ENCODE peak calls at places on chromosomes 3 and 15, in nine cellular contexts. One of them, this sample, is unnamed.
A peak's percentile ranks its signal among the peaks of the same experiment; 100 is the strongest.

GRCh38 chr3:152524198-152525140 is 255.7 kb downstream of the MBNL1 start:
- DNase-seq in GM23338: peak; percentile 64
- DNase-seq in endodermal cell: peak; percentile 57
- DNase-seq in kidney: no peak
- DNase-seq in A673: peak; percentile 73
- DNase-seq in HCT116: peak; percentile 33
- DNase-seq in CD8-positive, alpha-beta T cell: no peak
- DNase-seq in colonic mucosa: peak; percentile 42
- DNase-seq in HL-60: no peak
- DNase-seq in this sample: no peak

GRCh38 chr3:157786216-157786615 is 283.0 kb upstream of the VEPH1 start:
- DNase-seq in GM23338: no peak
- DNase-seq in kidney: no peak
- DNase-seq in HCT116: no peak
- DNase-seq in endodermal cell: no peak
- DNase-seq in A673: no peak
- DNase-seq in colonic mucosa: no peak
- DNase-seq in CD8-positive, alpha-beta T cell: no peak
- DNase-seq in HL-60: no peak
- DNase-seq in this sample: no peak

GRCh38 chr3:40267940-40268707 is 41.4 kb upstream of the EIF1B start:
- DNase-seq in colonic mucosa: no peak
- DNase-seq in GM23338: no peak
- DNase-seq in kidney: no peak
- DNase-seq in HL-60: no peak
- DNase-seq in HCT116: no peak
- DNase-seq in endodermal cell: peak; percentile 21
- DNase-seq in A673: peak; percentile 11
- DNase-seq in CD8-positive, alpha-beta T cell: no peak
- DNase-seq in this sample: no peak

GRCh38 chr3:146145642-146146041 is 15.3 kb downstream of the PLOD2 start:
- DNase-seq in GM23338: no peak
- DNase-seq in endodermal cell: no peak
- DNase-seq in colonic mucosa: no peak
- DNase-seq in CD8-positive, alpha-beta T cell: no peak
- DNase-seq in kidney: no peak
- DNase-seq in HCT116: no peak
- DNase-seq in A673: peak; percentile 29
- DNase-seq in HL-60: no peak
- DNase-seq in this sample: no peak

GRCh38 chr15:28895566-28895965 is 9.8 kb downstream of the APBA2 start:
- DNase-seq in HCT116: no peak
- DNase-seq in colonic mucosa: no peak
- DNase-seq in A673: no peak
- DNase-seq in HL-60: no peak
- DNase-seq in endodermal cell: no peak
- DNase-seq in GM23338: no peak
- DNase-seq in CD8-positive, alpha-beta T cell: no peak
- DNase-seq in kidney: no peak
- DNase-seq in this sample: no peak

GRCh38 chr3:19264424-19264823 is 116.1 kb downstream of the KCNH8 start:
- DNase-seq in HL-60: no peak
- DNase-seq in endodermal cell: no peak
- DNase-seq in GM23338: no peak
- DNase-seq in A673: no peak
- DNase-seq in HCT116: no peak
- DNase-seq in CD8-positive, alpha-beta T cell: no peak
- DNase-seq in colonic mucosa: no peak
- DNase-seq in kidney: no peak
- DNase-seq in this sample: no peak

GRCh38 chr3:179861292-179861691 is 175.4 kb downstream of the PEX5L start:
- DNase-seq in endodermal cell: no peak
- DNase-seq in HL-60: no peak
- DNase-seq in HCT116: no peak
- DNase-seq in A673: no peak
- DNase-seq in CD8-positive, alpha-beta T cell: no peak
- DNase-seq in colonic mucosa: no peak
- DNase-seq in GM23338: no peak
- DNase-seq in kidney: peak; percentile 51
- DNase-seq in this sample: no peak

GRCh38 chr3:117499189-117499870 is 789.8 kb downstream of the TUSC7 start:
- DNase-seq in GM23338: no peak
- DNase-seq in kidney: no peak
- DNase-seq in HL-60: no peak
- DNase-seq in A673: no peak
- DNase-seq in CD8-positive, alpha-beta T cell: no peak
- DNase-seq in endodermal cell: no peak
- DNase-seq in colonic mucosa: no peak
- DNase-seq in HCT116: no peak
- DNase-seq in this sample: no peak

GRCh38 chr3:46538803-46539442 is 27.2 kb downstream of the LRRC2 start:
- DNase-seq in A673: peak; percentile 44
- DNase-seq in GM23338: no peak
- DNase-seq in endodermal cell: no peak
- DNase-seq in colonic mucosa: peak; percentile 61
- DNase-seq in kidney: peak; percentile 87
- DNase-seq in HL-60: peak; percentile 30
- DNase-seq in CD8-positive, alpha-beta T cell: peak; percentile 77
- DNase-seq in HCT116: no peak
- DNase-seq in this sample: peak; percentile 18

GRCh38 chr3:141280690-141281089 is 49.1 kb downstream of the PXYLP1 start:
- DNase-seq in HL-60: no peak
- DNase-seq in A673: no peak
- DNase-seq in CD8-positive, alpha-beta T cell: no peak
- DNase-seq in HCT116: no peak
- DNase-seq in kidney: no peak
- DNase-seq in colonic mucosa: no peak
- DNase-seq in GM23338: no peak
- DNase-seq in endodermal cell: no peak
- DNase-seq in this sample: no peak

GRCh38 chr3:189967254-189967865 is 153.3 kb downstream of the P3H2 start:
- DNase-seq in A673: peak; percentile 81
- DNase-seq in HCT116: peak; percentile 44
- DNase-seq in HL-60: peak; percentile 12
- DNase-seq in CD8-positive, alpha-beta T cell: no peak
- DNase-seq in colonic mucosa: peak; percentile 49
- DNase-seq in endodermal cell: no peak
- DNase-seq in kidney: no peak
- DNase-seq in GM23338: peak; percentile 88
- DNase-seq in this sample: no peak

GRCh38 chr15:82832601-82833209 is 23.3 kb downstream of the WHAMM start:
- DNase-seq in HCT116: peak; percentile 64
- DNase-seq in CD8-positive, alpha-beta T cell: no peak
- DNase-seq in GM23338: no peak
- DNase-seq in HL-60: no peak
- DNase-seq in kidney: no peak
- DNase-seq in colonic mucosa: no peak
- DNase-seq in endodermal cell: no peak
- DNase-seq in A673: peak; percentile 63
- DNase-seq in this sample: no peak

GRCh38 chr15:58457466-58457965 is 25.7 kb downstream of the LIPC start:
- DNase-seq in HCT116: no peak
- DNase-seq in GM23338: no peak
- DNase-seq in kidney: no peak
- DNase-seq in endodermal cell: no peak
- DNase-seq in colonic mucosa: no peak
- DNase-seq in A673: no peak
- DNase-seq in HL-60: no peak
- DNase-seq in CD8-positive, alpha-beta T cell: no peak
- DNase-seq in this sample: no peak

GRCh38 chr3:185455860-185456259 is 43.0 kb downstream of the TMEM41A start:
- DNase-seq in endodermal cell: no peak
- DNase-seq in kidney: no peak
- DNase-seq in CD8-positive, alpha-beta T cell: no peak
- DNase-seq in HL-60: no peak
- DNase-seq in A673: no peak
- DNase-seq in colonic mucosa: no peak
- DNase-seq in GM23338: no peak
- DNase-seq in HCT116: no peak
- DNase-seq in this sample: no peak

GRCh38 chr3:32859604-32860237 is 41.9 kb downstream of the TRIM71 start:
- DNase-seq in HL-60: no peak
- DNase-seq in kidney: no peak
- DNase-seq in CD8-positive, alpha-beta T cell: no peak
- DNase-seq in HCT116: no peak
- DNase-seq in endodermal cell: no peak
- DNase-seq in A673: no peak
- DNase-seq in GM23338: peak; percentile 60
- DNase-seq in colonic mucosa: no peak
- DNase-seq in this sample: no peak
- H3K4me3 ChIP-seq in HL-60: no peak overlapping the region
- H3K4me3 ChIP-seq in kidney: no peak overlapping the region
- H3K4me3 ChIP-seq in CD8-positive, alpha-beta T cell: no peak overlapping the region
- H3K4me3 ChIP-seq in HCT116: no peak overlapping the region
- H3K4me3 ChIP-seq in endodermal cell: no peak overlapping the region
- H3K4me3 ChIP-seq in A673: no peak overlapping the region
- H3K4me3 ChIP-seq in GM23338: peak overlapping the region; percentile 28
- H3K4me3 ChIP-seq in colonic mucosa: no peak overlapping the region
- H3K4me3 ChIP-seq in this sample: no peak overlapping the region

GRCh38 chr3:197518794-197519451 is 36.8 kb downstream of the BDH1 start:
- DNase-seq in endodermal cell: peak; percentile 26
- DNase-seq in HCT116: no peak
- DNase-seq in HL-60: peak; percentile 56
- DNase-seq in colonic mucosa: no peak
- DNase-seq in CD8-positive, alpha-beta T cell: no peak
- DNase-seq in A673: no peak
- DNase-seq in GM23338: no peak
- DNase-seq in kidney: peak; percentile 57
- DNase-seq in this sample: no peak

GRCh38 chr3:197520311-197521276 is 35.2 kb downstream of the BDH1 start:
- DNase-seq in endodermal cell: peak; percentile 87
- DNase-seq in GM23338: peak; percentile 56
- DNase-seq in A673: peak; percentile 86
- DNase-seq in HL-60: no peak
- DNase-seq in CD8-positive, alpha-beta T cell: no peak
- DNase-seq in HCT116: no peak
- DNase-seq in colonic mucosa: peak; percentile 92
- DNase-seq in kidney: peak; percentile 84
- DNase-seq in this sample: peak; percentile 49

GRCh38 chr3:197521277-197522182 is 34.2 kb downstream of the BDH1 start:
- DNase-seq in endodermal cell: peak; percentile 26
- DNase-seq in CD8-positive, alpha-beta T cell: no peak
- DNase-seq in A673: no peak
- DNase-seq in HCT116: no peak
- DNase-seq in HL-60: no peak
- DNase-seq in kidney: peak; percentile 62
- DNase-seq in GM23338: no peak
- DNase-seq in colonic mucosa: no peak
- DNase-seq in this sample: no peak

GRCh38 chr3:197522183-197522715 is 33.5 kb downstream of the BDH1 start:
- DNase-seq in HL-60: no peak
- DNase-seq in HCT116: no peak
- DNase-seq in kidney: peak; percentile 57
- DNase-seq in GM23338: no peak
- DNase-seq in CD8-positive, alpha-beta T cell: no peak
- DNase-seq in colonic mucosa: peak; percentile 91
- DNase-seq in A673: peak; percentile 76
- DNase-seq in endodermal cell: no peak
- DNase-seq in this sample: no peak

DNA sequence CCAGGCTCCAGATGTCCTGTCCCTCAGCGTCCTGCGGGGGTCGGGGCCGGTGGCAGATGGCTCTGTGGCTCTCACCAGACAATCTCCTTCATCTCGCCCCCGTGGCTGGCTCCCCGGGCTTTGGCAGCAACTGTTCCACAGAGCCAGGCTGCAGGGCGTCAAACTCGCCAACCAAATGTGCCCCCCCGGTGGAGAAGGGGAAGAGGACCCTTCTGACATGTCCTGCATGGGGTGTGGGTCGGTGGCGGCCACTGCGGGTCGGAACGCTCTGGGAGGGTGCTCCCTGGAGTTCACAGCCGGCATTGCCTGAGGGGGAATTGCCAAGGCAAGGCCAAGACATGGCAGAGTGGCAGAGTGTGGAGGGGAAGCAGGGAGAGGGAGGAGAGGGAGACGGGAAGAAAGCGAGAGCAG is 36.0 kb downstream of the BDH1 start:
- DNase-seq in endodermal cell: peak; percentile 75
- DNase-seq in colonic mucosa: no peak
- DNase-seq in kidney: peak; percentile 75
- DNase-seq in HL-60: no peak
- DNase-seq in GM23338: no peak
- DNase-seq in HCT116: no peak
- DNase-seq in A673: no peak
- DNase-seq in CD8-positive, alpha-beta T cell: no peak
- DNase-seq in this sample: no peak
- TF ChIP-seq CTCF in endodermal cell: peak; percentile 40
- TF ChIP-seq CTCF in colonic mucosa: no peak
- TF ChIP-seq CTCF in kidney: no peak
- TF ChIP-seq CTCF in HL-60: no peak
- TF ChIP-seq CTCF in GM23338: no peak
- TF ChIP-seq CTCF in HCT116: peak; percentile 16
- TF ChIP-seq CTCF in A673: peak; percentile 15
- TF ChIP-seq CTCF in CD8-positive, alpha-beta T cell: no peak
- TF ChIP-seq CTCF in this sample: no peak

DNA sequence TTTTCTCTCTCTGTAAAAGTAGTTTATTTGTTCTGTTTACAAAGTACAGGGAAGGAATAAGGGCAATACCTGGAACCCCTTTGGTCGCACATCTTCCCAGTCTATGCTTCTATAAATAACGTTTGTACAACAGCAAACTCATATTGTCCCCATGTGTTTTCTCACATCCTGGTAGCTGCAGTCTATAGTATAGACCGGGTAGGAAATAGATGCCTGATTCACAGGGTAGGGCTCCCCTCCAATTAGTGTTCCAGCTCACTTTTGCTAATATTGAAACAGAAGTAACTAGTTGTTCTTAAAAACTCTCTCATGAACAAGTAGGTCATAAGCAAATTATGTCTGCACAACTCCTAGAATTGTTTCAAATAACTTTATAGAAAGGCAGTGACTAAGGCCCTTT is 17.7 kb downstream of the ATG7 start:
- DNase-seq in A673: no peak
- DNase-seq in HCT116: no peak
- DNase-seq in CD8-positive, alpha-beta T cell: no peak
- DNase-seq in HL-60: no peak
- DNase-seq in kidney: no peak
- DNase-seq in GM23338: no peak
- DNase-seq in colonic mucosa: no peak
- DNase-seq in endodermal cell: no peak
- DNase-seq in this sample: no peak
- H3K27ac ChIP-seq in A673: peak overlapping the region; percentile 93
- H3K27ac ChIP-seq in HCT116: no peak overlapping the region
- H3K27ac ChIP-seq in CD8-positive, alpha-beta T cell: no peak overlapping the region
- H3K27ac ChIP-seq in HL-60: peak overlapping the region; percentile 60
- H3K27ac ChIP-seq in kidney: peak overlapping the region; percentile 46
- H3K27ac ChIP-seq in GM23338: no peak overlapping the region
- H3K27ac ChIP-seq in colonic mucosa: peak overlapping the region; percentile 73
- H3K27ac ChIP-seq in endodermal cell: no peak overlapping the region
- H3K27ac ChIP-seq in this sample: no peak overlapping the region

GRCh38 chr15:94671845-94672524 is 440.6 kb downstream of the MCTP2 start:
- DNase-seq in CD8-positive, alpha-beta T cell: no peak
- DNase-seq in HCT116: no peak
- DNase-seq in A673: peak; percentile 55
- DNase-seq in kidney: no peak
- DNase-seq in HL-60: no peak
- DNase-seq in endodermal cell: peak; percentile 85
- DNase-seq in colonic mucosa: no peak
- DNase-seq in GM23338: peak; percentile 71
- DNase-seq in this sample: no peak
- H3K4me3 ChIP-seq in CD8-positive, alpha-beta T cell: no peak overlapping the region
- H3K4me3 ChIP-seq in HCT116: no peak overlapping the region
- H3K4me3 ChIP-seq in A673: no peak overlapping the region
- H3K4me3 ChIP-seq in kidney: no peak overlapping the region
- H3K4me3 ChIP-seq in HL-60: no peak overlapping the region
- H3K4me3 ChIP-seq in endodermal cell: peak overlapping the region; percentile 25
- H3K4me3 ChIP-seq in colonic mucosa: no peak overlapping the region
- H3K4me3 ChIP-seq in GM23338: peak overlapping the region; percentile 34
- H3K4me3 ChIP-seq in this sample: no peak overlapping the region